ENCODE peak calls at places on chromosomes 7 and 10, in five cellular contexts. Q, R, A, H and N are unnamed samples.

GRCh38 chr10:22997102-22997501 is 69.2 kb downstream of the ARMC3 start:
- DNase-seq in H (peak; percentile 44), A (no peak), Q (peak; percentile 23), R (no peak), N (peak; percentile 50)

GRCh38 chr10:95445223-95445836 is 115.8 kb downstream of the SORBS1 start:
- DNase-seq in H (no peak), R (no peak), Q (no peak), A (no peak), N (no peak)

GRCh38 chr7:16004661-16005060 is 318.2 kb upstream of the MEOX2 start:
- DNase-seq in H (no peak), R (no peak), Q (no peak), A (no peak), N (no peak)

GRCh38 chr10:108970016-108970415 is 953.3 kb downstream of the XPNPEP1 start:
- DNase-seq in Q (no peak), A (no peak), H (peak; percentile 1), R (no peak), N (peak; percentile 79)

GRCh38 chr10:132606536-132607316 is 69.1 kb downstream of the INPP5A start:
- DNase-seq in H (no peak), R (peak; percentile 7), A (no peak), Q (no peak), N (no peak)

GRCh38 chr10:70223728-70224127 is 9.5 kb downstream of the PPA1 start:
- DNase-seq in Q (no peak), H (no peak), A (no peak), R (no peak), N (no peak)

GRCh38 chr7:32461484-32461883 is 28.7 kb downstream of the LSM5 start:
- DNase-seq in Q (no peak), H (no peak), A (no peak), R (no peak), N (no peak)

GRCh38 chr10:18409599-18410397 is 241.6 kb downstream of the NSUN6 start:
- DNase-seq in Q (no peak), R (no peak), A (no peak), H (no peak), N (no peak)

GRCh38 chr10:70970830-70971229 is 82.5 kb upstream of the PCBD1 start:
- DNase-seq in A (no peak), Q (no peak), R (no peak), H (peak; percentile 31), N (peak; percentile 80)

GRCh38 chr7:22858640-22859561 is 36.3 kb upstream of the TOMM7 start:
- DNase-seq in H (no peak), R (no peak), A (no peak), Q (peak; percentile 35), N (no peak)

GRCh38 chr7:127968547-127968946 is 62.7 kb downstream of the LRRC4 start:
- DNase-seq in H (no peak), Q (no peak), A (no peak), R (no peak), N (no peak)

GRCh38 chr7:141593134-141593533 is 41.9 kb downstream of the AGK start:
- DNase-seq in R (no peak), H (no peak), A (no peak), Q (peak; percentile 56), N (no peak)

GRCh38 chr7:82167568-82168314 is 275.8 kb downstream of the CACNA2D1 start:
- DNase-seq in Q (no peak), H (no peak), A (no peak), R (no peak), N (no peak)

GRCh38 chr10:85043207-85043606 is 714.8 kb downstream of the CCSER2 start:
- DNase-seq in A (no peak), H (no peak), R (no peak), Q (no peak), N (no peak)

GRCh38 chr7:129354428-129355157 is 79.6 kb upstream of the STRIP2 start:
- DNase-seq in R (no peak), A (no peak), H (no peak), Q (no peak), N (no peak)

GRCh38 chr7:131244259-131244852 is 83.3 kb upstream of the MKLN1 start:
- DNase-seq in R (peak; percentile 35), Q (peak; percentile 48), H (peak; percentile 49), A (no peak), N (peak; percentile 9)

GRCh38 chr10:48580236-48580635 is 24.6 kb downstream of the ARHGAP22 start:
- DNase-seq in R (no peak), Q (no peak), H (no peak), A (no peak), N (no peak)

GRCh38 chr7:151109094-151110048 is 23.1 kb downstream of the AGAP3 start:
- DNase-seq in R (no peak), Q (peak; percentile 86), H (no peak), A (no peak), N (peak; percentile 53)

GRCh38 chr7:157690833-157691382 is 354.1 kb downstream of the DNAJB6 start:
- DNase-seq in Q (no peak), H (no peak), R (peak; percentile 7), A (no peak), N (peak; percentile 65)

GRCh38 chr7:85890244-85890811 is 703.5 kb upstream of the SEMA3D start:
- DNase-seq in R (peak; percentile 39), Q (peak; percentile 16), H (no peak), A (no peak), N (peak; percentile 60)
- TF ChIP-seq CREB1 in R (no peak), Q (no peak), H (no peak), A (no peak), N (no peak)

GRCh38 chr10:3774814-3775670 is 10.0 kb downstream of the KLF6 start:
- DNase-seq in H (no peak), Q (peak; percentile 50), A (no peak), R (no peak), N (no peak)
- H3K36me3 ChIP-seq in H (peaks cover 13% of the 10 kb centered on the region), Q (peaks cover 38% of the 10 kb centered on the region), A (peaks cover 18% of the 10 kb centered on the region), R (peaks cover 15% of the 10 kb centered on the region), N (peaks cover 29% of the 10 kb centered on the region)

GRCh38 chr10:116112232-116113231 is 160.5 kb downstream of the GFRA1 start:
- DNase-seq in A (no peak), H (no peak), Q (no peak), R (no peak), N (no peak)

GRCh38 chr10:116118851-116119250 is 154.2 kb downstream of the GFRA1 start:
- DNase-seq in Q (no peak), H (no peak), A (no peak), R (no peak), N (no peak)

GRCh38 chr10:116115797-116116196 is 157.2 kb downstream of the GFRA1 start:
- DNase-seq in H (no peak), R (no peak), A (no peak), Q (no peak), N (no peak)

GRCh38 chr10:116113721-116114501 is 159.1 kb downstream of the GFRA1 start:
- DNase-seq in R (no peak), Q (no peak), A (no peak), H (no peak), N (no peak)

GRCh38 chr10:116115233-116115632 is 157.8 kb downstream of the GFRA1 start:
- DNase-seq in Q (no peak), H (no peak), R (no peak), A (no peak), N (no peak)
- TF ChIP-seq CREB1 in Q (no peak), H (no peak), R (no peak), A (no peak), N (no peak)

GRCh38 chr7:92205987-92206386 is 27.0 kb upstream of the LRRD1 start:
- DNase-seq in Q (no peak), A (no peak), R (no peak), H (no peak), N (peak; percentile 38)
- H3K36me3 ChIP-seq in Q (peaks cover 87% of the 10 kb centered on the region), A (peaks cover 7% of the 10 kb centered on the region), R (peaks cover 8% of the 10 kb centered on the region), H (no peaks in the 10 kb centered on the region), N (peaks cover 7% of the 10 kb centered on the region)

DNA sequence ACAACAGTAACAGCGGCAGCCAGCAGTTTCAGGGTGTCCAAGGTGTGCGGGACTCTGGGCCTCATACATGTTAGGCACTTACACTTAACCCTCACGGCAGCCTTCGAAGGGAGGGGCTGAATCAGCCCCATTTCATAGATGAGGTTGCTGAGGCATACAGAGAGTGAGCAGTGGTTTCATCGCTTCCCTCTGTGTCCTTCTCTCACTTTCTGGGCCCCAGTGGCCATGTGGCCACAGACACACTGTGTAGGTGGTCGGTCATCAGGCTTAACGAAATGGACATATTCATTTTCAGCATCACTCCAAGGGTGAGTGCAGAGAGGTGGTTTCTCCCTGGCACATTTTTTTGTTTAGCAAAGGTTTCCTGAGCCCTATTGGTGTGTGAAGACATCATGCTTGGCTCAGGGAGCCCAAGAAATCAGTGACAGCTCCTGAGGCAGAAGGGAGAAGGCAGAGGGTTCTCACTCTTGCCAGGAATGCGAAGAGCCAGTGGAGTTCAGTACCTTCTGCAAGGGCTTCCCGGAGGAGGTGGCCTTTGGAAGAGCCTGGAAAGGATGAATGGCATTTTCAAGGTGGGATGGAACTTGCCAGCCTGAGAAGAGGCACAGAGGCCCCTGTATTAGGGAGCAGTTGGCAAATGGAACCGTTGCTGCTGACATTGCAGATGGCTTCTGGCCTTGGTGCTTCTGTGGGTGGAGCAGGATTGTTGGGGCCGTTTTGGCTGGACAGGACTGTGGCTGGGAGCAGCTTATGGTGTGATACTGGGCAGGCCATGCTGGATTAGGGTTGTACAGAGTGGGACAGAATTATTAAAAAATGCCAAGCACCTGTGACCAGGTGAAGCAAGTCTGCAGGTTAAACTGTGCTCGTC is 61.7 kb upstream of the PPIF start:
- DNase-seq in A (peak; percentile 91), H (no peak), Q (no peak), R (no peak), N (no peak)
- TF ChIP-seq CREB1 in A (peak; percentile 44), H (no peak), Q (no peak), R (no peak), N (no peak)

GRCh38 chr10:24536653-24537052 is 187.0 kb downstream of the ARHGAP21 start:
- DNase-seq in Q (no peak), A (no peak), R (no peak), H (no peak), N (no peak)
- H3K36me3 ChIP-seq in Q (no peaks in the 10 kb centered on the region), A (no peaks in the 10 kb centered on the region), R (peaks cover 19% of the 10 kb centered on the region), H (peaks cover 2% of the 10 kb centered on the region), N (no peaks in the 10 kb centered on the region)

DNA sequence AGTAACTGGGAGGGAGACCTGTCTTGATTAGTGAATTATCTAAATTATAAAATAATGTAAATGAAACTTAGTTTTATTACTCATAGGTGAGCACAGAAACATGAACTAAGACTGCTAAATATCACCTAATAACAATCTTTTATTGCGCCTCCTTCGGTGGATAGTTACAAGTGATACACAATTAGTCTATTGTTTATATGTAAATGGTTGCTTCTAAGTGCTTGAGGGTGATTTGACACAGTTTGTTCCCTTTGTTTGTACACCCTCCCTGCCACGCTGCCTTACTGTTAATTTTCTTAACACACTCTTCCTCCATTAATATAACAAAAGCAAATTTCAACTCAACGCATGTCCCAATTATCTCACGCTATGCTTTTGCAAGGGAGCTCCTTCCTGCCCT is 4.0 kb downstream of the NPSR1 start:
- DNase-seq in H (no peak), R (no peak), Q (no peak), A (no peak), N (peak; percentile 12)
- TF ChIP-seq CREB1 in H (no peak), R (no peak), Q (no peak), A (no peak), N (no peak)